ENCODE peak calls at places on chromosomes 16 and 17, in five cellular contexts. One of them, this sample, is unnamed.

GRCh38 chr16:85291302-85292148 is 179.3 kb upstream of the CIBAR2 start:
- DNase-seq in transverse colon: peak
- DNase-seq in EL: no peak
- DNase-seq in ACHN: no peak
- DNase-seq in HEK293T: no peak
- DNase-seq in this sample: peak

GRCh38 chr17:44071772-44072171 is 1.2 kb downstream of the G6PC3 start:
- DNase-seq in transverse colon: no peak
- DNase-seq in EL: peak
- DNase-seq in ACHN: no peak
- DNase-seq in HEK293T: no peak
- DNase-seq in this sample: no peak

GRCh38 chr16:54284319-54284930 is 2.2 kb downstream of the IRX3 start:
- DNase-seq in transverse colon: peak
- DNase-seq in EL: no peak
- DNase-seq in ACHN: peak
- DNase-seq in HEK293T: no peak
- DNase-seq in this sample: peak

GRCh38 chr17:46733837-46734516 is 84.5 kb downstream of the WNT3 start:
- DNase-seq in transverse colon: no peak
- DNase-seq in EL: peak
- DNase-seq in ACHN: peak
- DNase-seq in HEK293T: no peak
- DNase-seq in this sample: no peak

GRCh38 chr16:48613061-48613957 is 3.3 kb upstream of the N4BP1 start:
- DNase-seq in transverse colon: peak
- DNase-seq in EL: peak
- DNase-seq in ACHN: no peak
- DNase-seq in HEK293T: no peak
- DNase-seq in this sample: peak

GRCh38 chr17:75814021-75814395 is 29.4 kb downstream of the UNK start:
- DNase-seq in transverse colon: no peak
- DNase-seq in EL: no peak
- DNase-seq in ACHN: no peak
- DNase-seq in HEK293T: no peak
- DNase-seq in this sample: no peak

GRCh38 chr16:69049146-69049545 is 56.3 kb upstream of the HAS3 start:
- DNase-seq in transverse colon: no peak
- DNase-seq in EL: peak
- DNase-seq in ACHN: peak
- DNase-seq in HEK293T: no peak
- DNase-seq in this sample: no peak

GRCh38 chr16:1773703-1774455 is 945 bp upstream of the MRPS34 start:
- DNase-seq in transverse colon: peak
- DNase-seq in EL: peak
- DNase-seq in ACHN: peak
- DNase-seq in HEK293T: no peak
- DNase-seq in this sample: no peak

GRCh38 chr17:17839792-17840707 is 3.3 kb upstream of the SREBF1 start:
- DNase-seq in transverse colon: peak
- DNase-seq in EL: peak
- DNase-seq in ACHN: peak
- DNase-seq in HEK293T: no peak
- DNase-seq in this sample: peak

GRCh38 chr16:82533161-82533560 is 93.6 kb upstream of the CDH13 start:
- DNase-seq in transverse colon: no peak
- DNase-seq in EL: no peak
- DNase-seq in ACHN: no peak
- DNase-seq in HEK293T: no peak
- DNase-seq in this sample: no peak

GRCh38 chr17:15451681-15452080 is 15.7 kb downstream of the CDRT4 start:
- DNase-seq in transverse colon: no peak
- DNase-seq in EL: peak
- DNase-seq in ACHN: no peak
- DNase-seq in HEK293T: no peak
- DNase-seq in this sample: no peak

GRCh38 chr16:90019543-90020259 is 445 bp upstream of the DBNDD1 start:
- DNase-seq in transverse colon: peak
- DNase-seq in EL: peak
- DNase-seq in ACHN: peak
- DNase-seq in HEK293T: peak
- DNase-seq in this sample: peak

GRCh38 chr16:4771646-4772045 is 4.7 kb upstream of the ZNF500 start:
- DNase-seq in transverse colon: no peak
- DNase-seq in EL: no peak
- DNase-seq in ACHN: no peak
- DNase-seq in HEK293T: no peak
- DNase-seq in this sample: no peak

GRCh38 chr16:73010150-73010676 is 37.7 kb downstream of the ZFHX3 start:
- DNase-seq in transverse colon: no peak
- DNase-seq in EL: no peak
- DNase-seq in ACHN: no peak
- DNase-seq in HEK293T: no peak
- DNase-seq in this sample: no peak

GRCh38 chr17:40329981-40330794 is 21.2 kb downstream of the RARA start:
- DNase-seq in transverse colon: peak
- DNase-seq in EL: no peak
- DNase-seq in ACHN: no peak
- DNase-seq in HEK293T: no peak
- DNase-seq in this sample: no peak

GRCh38 chr17:83079340-83079747 is at the start of gene METRNL:
- DNase-seq in transverse colon: peak
- DNase-seq in EL: peak
- DNase-seq in ACHN: peak
- DNase-seq in HEK293T: peak
- DNase-seq in this sample: peak

GRCh38 chr16:86931410-86931941 is 353.1 kb downstream of the FOXL1 start:
- DNase-seq in transverse colon: no peak
- DNase-seq in EL: peak
- DNase-seq in ACHN: peak
- DNase-seq in HEK293T: no peak
- DNase-seq in this sample: no peak

GRCh38 chr16:54077412-54077821 is 209.2 kb downstream of the IRX3 start:
- DNase-seq in transverse colon: no peak
- DNase-seq in EL: peak
- DNase-seq in ACHN: peak
- DNase-seq in HEK293T: no peak
- DNase-seq in this sample: no peak

GRCh38 chr17:57948555-57949420 is 6.4 kb downstream of the CUEDC1 start:
- DNase-seq in transverse colon: no peak
- DNase-seq in EL: peak
- DNase-seq in ACHN: peak
- DNase-seq in HEK293T: no peak
- DNase-seq in this sample: peak

GRCh38 chr17:2711608-2712299 is at the start of gene CLUH:
- DNase-seq in transverse colon: peak
- DNase-seq in EL: peak
- DNase-seq in ACHN: peak
- DNase-seq in HEK293T: peak
- DNase-seq in this sample: peak

GRCh38 chr17:72587773-72588511 is 467.1 kb downstream of the SOX9 start:
- DNase-seq in transverse colon: peak
- DNase-seq in EL: no peak
- DNase-seq in ACHN: no peak
- DNase-seq in HEK293T: no peak
- DNase-seq in this sample: no peak

GRCh38 chr17:44995602-44996001 is 27.5 kb upstream of the C1QL1 start:
- DNase-seq in transverse colon: no peak
- DNase-seq in EL: no peak
- DNase-seq in ACHN: no peak
- DNase-seq in HEK293T: no peak
- DNase-seq in this sample: no peak

GRCh38 chr17:6470751-6471521 is 26.7 kb downstream of the PIMREG start:
- DNase-seq in transverse colon: no peak
- DNase-seq in EL: peak
- DNase-seq in ACHN: peak
- DNase-seq in HEK293T: no peak
- DNase-seq in this sample: no peak

GRCh38 chr16:10741844-10742243 is 1.8 kb upstream of the NUBP1 start:
- DNase-seq in transverse colon: peak
- DNase-seq in EL: peak
- DNase-seq in ACHN: no peak
- DNase-seq in HEK293T: no peak
- DNase-seq in this sample: no peak

GRCh38 chr17:36068524-36068923 is 4.5 kb downstream of the CCL18 start:
- DNase-seq in transverse colon: no peak
- DNase-seq in EL: no peak
- DNase-seq in ACHN: no peak
- DNase-seq in HEK293T: no peak
- DNase-seq in this sample: no peak

This sample was measured in Calu3.